ENCODE peak calls at places on chromosomes 16 and 17, in nine cellular contexts. M is thoracic aorta, Y is lower lobe of right lung, T is right lobe of liver, F is GM23338, X is heart left ventricle, I is brain microvascular endothelial cell, Q is heart right ventricle, D is Panc1. L is an unnamed sample.

GRCh38 chr16:67150058-67150832 is 553 bp downstream of the B3GNT9 start:
- DNase-seq in M (no peak), Y (peak), T (no peak), F (peak), X (peak), I (peak), Q (no peak), D (no peak), L (no peak)

GRCh38 chr17:28317965-28318758 is 838 bp upstream of the TMEM97 start:
- DNase-seq in M (no peak), Y (no peak), T (no peak), F (peak), X (no peak), I (no peak), Q (no peak), D (no peak), L (no peak)

GRCh38 chr16:47705268-47705667 is 244.1 kb downstream of the PHKB start:
- DNase-seq in M (no peak), Y (no peak), T (no peak), F (peak), X (no peak), I (no peak), Q (no peak), D (no peak), L (no peak)

GRCh38 chr17:61410100-61410551 is 10.5 kb downstream of the TBX2 start:
- DNase-seq in M (no peak), Y (peak), T (peak), F (no peak), X (no peak), I (no peak), Q (peak), D (no peak), L (peak)

GRCh38 chr16:58119509-58119845 is 9.7 kb downstream of the CFAP20 start:
- DNase-seq in M (no peak), Y (no peak), T (no peak), F (no peak), X (no peak), I (no peak), Q (no peak), D (no peak), L (no peak)

GRCh38 chr17:40315678-40316570 is 6.9 kb downstream of the RARA start:
- DNase-seq in M (no peak), Y (no peak), T (no peak), F (no peak), X (peak), I (no peak), Q (no peak), D (no peak), L (peak)

GRCh38 chr17:50699410-50699809 is 8.3 kb downstream of the ANKRD40 start:
- DNase-seq in M (no peak), Y (no peak), T (no peak), F (no peak), X (no peak), I (no peak), Q (no peak), D (no peak), L (no peak)

GRCh38 chr17:43717913-43718312 is 40.7 kb downstream of the SOST start:
- DNase-seq in M (no peak), Y (no peak), T (no peak), F (no peak), X (no peak), I (no peak), Q (no peak), D (no peak), L (no peak)

GRCh38 chr16:29761882-29762281 is 16.1 kb upstream of the C16orf54 start:
- DNase-seq in M (no peak), Y (no peak), T (no peak), F (no peak), X (no peak), I (no peak), Q (no peak), D (no peak), L (no peak)

GRCh38 chr17:5097101-5097834 is 14.4 kb downstream of the ZNF232 start:
- DNase-seq in M (no peak), Y (peak), T (no peak), F (peak), X (peak), I (no peak), Q (peak), D (no peak), L (peak)

GRCh38 chr16:85750021-85750826 is 672 bp downstream of the C16orf74 start:
- DNase-seq in M (no peak), Y (peak), T (no peak), F (peak), X (no peak), I (no peak), Q (peak), D (no peak), L (no peak)

DNA sequence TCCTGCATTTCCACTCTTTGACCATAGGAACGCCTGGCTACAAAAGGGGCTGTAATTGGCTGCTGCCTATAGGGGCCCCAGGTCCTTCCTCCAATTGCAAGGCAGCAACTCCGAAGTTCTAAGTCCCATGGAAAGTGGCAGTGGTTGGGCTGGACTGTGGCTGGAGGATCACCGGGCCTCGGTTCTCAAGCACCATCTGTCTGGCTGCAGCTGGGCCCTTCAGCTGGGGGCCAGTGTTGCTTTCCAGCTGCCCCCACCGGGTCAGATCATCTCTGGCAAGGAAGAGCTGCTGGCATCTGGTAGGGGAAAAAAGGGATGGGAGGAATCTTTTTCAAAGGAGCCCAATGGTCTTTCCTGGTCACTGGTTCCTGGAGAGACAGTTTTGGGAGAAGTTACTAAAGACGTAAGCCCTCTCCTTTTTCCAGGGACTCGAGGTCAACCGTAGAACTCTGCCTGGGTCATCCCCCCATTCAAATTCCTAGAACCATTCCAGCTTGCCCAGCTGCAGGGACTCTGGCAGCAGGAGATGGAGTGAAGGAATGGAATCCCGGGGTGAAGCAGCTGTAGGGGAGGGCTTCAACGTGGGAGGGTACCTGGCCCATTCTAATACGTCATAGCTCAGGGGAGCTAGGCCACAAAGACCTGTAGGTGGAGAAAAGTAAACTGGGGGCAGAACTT is 13.3 kb upstream of the MRPS23 start:
- DNase-seq in M (no peak), Y (no peak), T (no peak), F (no peak), X (peak), I (no peak), Q (no peak), D (no peak), L (peak)
- H3K27ac ChIP-seq in M (peak), Y (no peak), T (no peak), F (no peak), X (peak), I (no peak), Q (peak), D (peak), L (peak)

DNA sequence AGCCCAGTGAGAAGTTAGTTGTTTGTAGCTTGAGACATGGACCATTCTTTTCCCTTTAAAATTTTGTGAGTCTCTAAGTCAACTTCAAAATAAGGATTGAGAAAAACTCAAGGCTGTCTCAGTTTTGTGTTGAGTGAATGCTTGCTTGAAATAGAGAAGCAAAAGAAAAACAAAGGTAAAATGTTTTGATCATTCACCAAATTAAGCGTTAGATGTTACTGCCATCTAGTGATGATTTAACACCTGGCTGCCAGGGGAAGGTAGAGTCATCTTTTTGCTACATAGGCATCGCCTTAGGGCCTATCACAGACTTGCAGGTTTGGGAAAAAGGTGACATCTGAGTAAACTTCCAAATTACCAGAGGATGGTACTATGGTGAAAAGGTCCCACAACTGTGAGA is 74.4 kb downstream of the PCTP start:
- DNase-seq in M (no peak), Y (no peak), T (no peak), F (peak), X (no peak), I (no peak), Q (no peak), D (no peak), L (no peak)
- H3K27ac ChIP-seq in M (no peak), Y (no peak), T (no peak), F (no peak), X (no peak), I (no peak), Q (no peak), D (no peak), L (no peak)

DNA sequence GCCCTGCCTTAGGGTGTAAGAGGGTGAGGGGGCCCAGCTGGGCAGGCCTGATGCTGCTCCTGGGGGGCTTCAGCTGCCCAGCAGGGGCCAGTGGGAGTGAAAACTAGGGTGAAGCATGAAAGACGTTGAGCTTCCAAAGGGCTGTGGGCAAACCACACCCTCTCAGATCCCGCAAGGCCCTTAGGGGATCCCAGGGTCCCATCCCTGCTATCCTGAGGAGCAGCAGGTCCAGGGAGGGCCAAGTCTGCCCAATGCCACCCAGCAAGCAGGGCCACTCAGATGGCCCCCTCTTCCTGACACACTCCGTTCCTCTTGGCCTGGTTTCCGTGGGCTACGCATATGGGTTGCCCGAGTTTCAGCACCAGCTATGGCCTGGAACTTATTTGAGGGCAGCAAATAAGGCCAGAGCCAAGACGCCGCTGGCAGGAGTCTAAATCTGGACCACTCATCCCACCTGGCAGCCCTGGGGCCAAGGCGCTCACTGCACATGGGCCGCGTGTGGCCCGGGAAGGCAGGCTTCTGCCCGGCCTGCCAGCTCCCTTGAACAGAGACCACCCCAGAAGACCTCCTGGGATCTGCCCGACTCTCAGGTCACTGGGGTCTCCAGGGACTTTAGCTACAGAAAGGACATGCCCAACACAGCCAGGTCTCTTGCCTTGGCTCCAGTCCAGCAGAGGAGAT is 4.2 kb downstream of the ATP2A3 start:
- DNase-seq in M (no peak), Y (no peak), T (no peak), F (no peak), X (no peak), I (no peak), Q (no peak), D (no peak), L (no peak)
- H3K27ac ChIP-seq in M (no peak), Y (no peak), T (no peak), F (no peak), X (no peak), I (no peak), Q (no peak), D (no peak), L (no peak)

GRCh38 chr17:65978881-65979280 is 213.1 kb downstream of the CEP112 start:
- DNase-seq in M (no peak), Y (no peak), T (no peak), F (no peak), X (no peak), I (no peak), Q (no peak), D (no peak), L (no peak)
- H3K27ac ChIP-seq in M (no peak), Y (no peak), T (no peak), F (no peak), X (no peak), I (no peak), Q (no peak), D (no peak), L (no peak)

DNA sequence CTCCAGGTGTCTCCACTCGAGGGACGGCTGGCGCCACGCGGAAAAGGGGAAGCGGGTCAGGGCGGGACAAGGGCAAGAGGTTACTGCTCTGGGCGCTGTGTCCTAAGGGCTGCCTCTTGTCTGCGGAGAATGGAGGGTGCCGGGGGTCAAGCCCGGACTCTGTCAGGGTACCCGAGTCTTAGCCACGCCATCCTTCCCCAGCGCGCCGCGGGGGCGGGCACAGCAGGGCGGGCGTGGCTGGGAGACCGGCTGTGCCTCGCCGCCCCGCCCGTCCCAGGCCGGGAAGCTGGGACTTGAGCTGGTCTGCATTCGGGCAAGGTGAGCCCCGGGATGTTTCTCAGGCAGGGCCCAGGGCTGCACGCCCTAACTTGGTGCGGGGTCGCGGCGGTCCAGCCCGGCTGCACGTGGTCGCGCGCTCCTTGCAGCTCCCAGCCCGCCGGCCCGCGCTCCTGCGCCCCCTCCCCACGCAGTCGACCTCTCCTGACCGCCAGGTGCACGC is 6.2 kb upstream of the ACTG1 start:
- DNase-seq in M (no peak), Y (peak), T (peak), F (peak), X (peak), I (no peak), Q (no peak), D (no peak), L (no peak)
- H3K27ac ChIP-seq in M (peak), Y (peak), T (no peak), F (no peak), X (peak), I (no peak), Q (no peak), D (peak), L (no peak)

GRCh38 chr17:72420775-72421127 is 299.9 kb downstream of the SOX9 start:
- DNase-seq in M (no peak), Y (no peak), T (no peak), F (no peak), X (no peak), I (no peak), Q (no peak), D (no peak), L (no peak)
- H3K27ac ChIP-seq in M (no peak), Y (peak), T (no peak), F (no peak), X (no peak), I (peak), Q (no peak), D (peak), L (no peak)

GRCh38 chr17:7548585-7549400 is at the start of gene TNFSF12:
- DNase-seq in M (no peak), Y (peak), T (peak), F (peak), X (peak), I (no peak), Q (peak), D (no peak), L (peak)
- H3K27ac ChIP-seq in M (peak), Y (peak), T (peak), F (no peak), X (peak), I (no peak), Q (peak), D (peak), L (peak)

GRCh38 chr16:56918467-56919012 is 13.4 kb upstream of the HERPUD1 start:
- DNase-seq in M (no peak), Y (no peak), T (no peak), F (no peak), X (no peak), I (no peak), Q (no peak), D (no peak), L (no peak)
- H3K27ac ChIP-seq in M (no peak), Y (no peak), T (no peak), F (no peak), X (no peak), I (no peak), Q (no peak), D (no peak), L (no peak)

DNA sequence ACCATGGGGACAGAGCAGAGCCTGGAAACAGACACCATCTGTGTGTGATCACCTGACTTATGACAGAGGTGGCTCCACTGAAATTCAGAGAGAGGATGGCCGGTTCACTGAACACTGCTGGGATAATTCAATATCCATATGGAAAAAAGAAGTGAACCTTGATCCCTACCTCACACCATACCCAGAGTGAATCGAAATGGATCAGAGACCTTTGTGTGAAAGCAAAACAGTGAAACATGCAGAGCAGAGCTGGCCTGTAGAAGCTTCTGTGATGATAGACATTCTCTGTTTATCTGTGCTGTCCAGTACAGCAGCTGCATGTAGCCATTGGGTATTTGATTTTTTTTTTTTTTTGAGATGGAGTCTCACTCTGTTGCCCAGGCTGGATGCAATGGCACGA is 20.3 kb downstream of the ADCY7 start:
- DNase-seq in M (no peak), Y (no peak), T (no peak), F (no peak), X (no peak), I (no peak), Q (no peak), D (no peak), L (no peak)
- H3K27ac ChIP-seq in M (no peak), Y (no peak), T (no peak), F (no peak), X (no peak), I (no peak), Q (no peak), D (no peak), L (no peak)

L was measured in dorsolateral prefrontal cortex.